ENCODE peak calls at places on chromosome 19, in four cellular contexts. X is H9, H is mesendoderm, R is IMR-90. G is an unnamed sample.

GRCh38 chr19:47094557-47095517 is 18.7 kb downstream of the ZC3H4 start:
- DNase-seq in X (no peak), H (no peak), R (no peak), G (no peak)

GRCh38 chr19:15246198-15246481 is 13.9 kb upstream of the EPHX3 start:
- DNase-seq in X (no peak), H (no peak), R (no peak), G (no peak)

GRCh38 chr19:387777-388176 is 21.2 kb downstream of the C2CD4C start:
- DNase-seq in X (no peak), H (no peak), R (no peak), G (no peak)

GRCh38 chr19:1068111-1069001 is 1.4 kb downstream of the ARHGAP45 start:
- DNase-seq in X (no peak), H (no peak), R (no peak), G (peak)

GRCh38 chr19:27679905-27680304 is 1533.0 kb downstream of the UQCRFS1 start:
- DNase-seq in X (peak), H (no peak), R (no peak), G (no peak)

GRCh38 chr19:16957151-16957662 is 68.4 kb downstream of the F2RL3 start:
- DNase-seq in X (no peak), H (no peak), R (no peak), G (peak)

GRCh38 chr19:30116530-30116929 is 174.5 kb downstream of the URI1 start:
- DNase-seq in X (no peak), H (no peak), R (no peak), G (no peak)

GRCh38 chr19:48991823-48992570 is 1.1 kb downstream of the GYS1 start:
- DNase-seq in X (peak), H (peak), R (peak), G (no peak)

GRCh38 chr19:6228523-6229215 is 51.1 kb downstream of the MLLT1 start:
- DNase-seq in X (no peak), H (no peak), R (no peak), G (no peak)

GRCh38 chr19:53432088-53432661 is 391 bp downstream of the ZNF761 start:
- DNase-seq in X (no peak), H (peak), R (peak), G (peak)

GRCh38 chr19:10888421-10888866 is 17.1 kb downstream of the CARM1 start:
- DNase-seq in X (peak), H (peak), R (no peak), G (no peak)

GRCh38 chr19:15285896-15286591 is 46.3 kb downstream of the BRD4 start:
- DNase-seq in X (no peak), H (no peak), R (no peak), G (no peak)

GRCh38 chr19:49790866-49791265 is 22.2 kb downstream of the FUZ start:
- DNase-seq in X (no peak), H (no peak), R (peak), G (no peak)

GRCh38 chr19:1239796-1240737 is 1.5 kb upstream of the ATP5F1D start:
- DNase-seq in X (peak), H (peak), R (peak), G (peak)

GRCh38 chr19:11735375-11735774 is 3.4 kb downstream of the ZNF823 start:
- DNase-seq in X (no peak), H (no peak), R (no peak), G (no peak)

GRCh38 chr19:28977826-28978225 is 235.1 kb downstream of the UQCRFS1 start:
- DNase-seq in X (no peak), H (peak), R (no peak), G (no peak)

GRCh38 chr19:29672933-29673336 is 7.7 kb downstream of the PLEKHF1 start:
- DNase-seq in X (no peak), H (no peak), R (no peak), G (no peak)

GRCh38 chr19:16660763-16661479 is at the start of gene TMEM38A:
- DNase-seq in X (peak), H (no peak), R (no peak), G (peak)

GRCh38 chr19:3515891-3516422 is 9.8 kb downstream of the FZR1 start:
- DNase-seq in X (no peak), H (no peak), R (peak), G (no peak)

GRCh38 chr19:1154731-1155351 is 19.2 kb downstream of the SBNO2 start:
- DNase-seq in X (no peak), H (no peak), R (peak), G (no peak)

GRCh38 chr19:36488816-36489138 is 584 bp downstream of the ZNF566 start:
- DNase-seq in X (no peak), H (no peak), R (no peak), G (no peak)

GRCh38 chr19:6767357-6768235 is at the start of gene SH2D3A:
- DNase-seq in X (peak), H (peak), R (peak), G (peak)

GRCh38 chr19:23822735-23823134 is 64.0 kb upstream of the ZNF681 start:
- DNase-seq in X (no peak), H (peak), R (no peak), G (no peak)

GRCh38 chr19:41431426-41432386 is 4.5 kb upstream of the B3GNT8 start:
- DNase-seq in X (no peak), H (peak), R (peak), G (no peak)

GRCh38 chr19:40702337-40703012 is 12.0 kb upstream of the NUMBL start:
- DNase-seq in X (peak), H (peak), R (no peak), G (no peak)

GRCh38 chr19:41537789-41538188 is 38.2 kb upstream of the CEACAM21 start:
- DNase-seq in X (no peak), H (peak), R (peak), G (no peak)

GRCh38 chr19:35223856-35224505 is 4.6 kb downstream of the FAM187B start:
- DNase-seq in X (no peak), H (no peak), R (no peak), G (no peak)

GRCh38 chr19:41987141-41987860 is 6.7 kb downstream of the ATP1A3 start:
- DNase-seq in X (no peak), H (no peak), R (no peak), G (no peak)

GRCh38 chr19:46898731-46899130 is 37.9 kb downstream of the ARHGAP35 start:
- DNase-seq in X (no peak), H (no peak), R (peak), G (no peak)

GRCh38 chr19:46687438-46688145 is 26.6 kb upstream of the DACT3 start:
- DNase-seq in X (no peak), H (no peak), R (no peak), G (no peak)

DNA sequence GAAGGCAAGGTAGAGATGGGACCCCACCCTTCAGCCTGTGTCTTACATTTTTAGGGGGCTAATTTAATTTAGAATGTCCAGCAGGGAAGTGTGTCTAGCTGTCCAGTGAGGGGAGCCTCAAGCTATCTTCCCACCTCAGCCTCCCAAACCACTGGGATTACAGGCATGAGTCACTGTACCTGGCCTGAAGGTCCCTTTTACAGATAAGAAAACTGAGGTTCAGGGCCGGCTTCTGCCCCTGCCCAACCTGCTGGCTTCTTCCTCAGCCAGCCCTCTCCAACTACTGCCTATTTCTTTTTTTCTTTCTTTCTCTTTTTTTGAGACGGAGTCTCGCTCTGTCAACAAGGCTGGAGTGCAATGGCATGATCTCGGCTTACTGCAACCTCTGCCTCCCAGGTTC is 19.4 kb upstream of the HOMER3 start:
- DNase-seq in X (no peak), H (no peak), R (no peak), G (no peak)
- H3K56ac ChIP-seq in X (no peak), H (no peak), R (no peak), G (no peak)

DNA sequence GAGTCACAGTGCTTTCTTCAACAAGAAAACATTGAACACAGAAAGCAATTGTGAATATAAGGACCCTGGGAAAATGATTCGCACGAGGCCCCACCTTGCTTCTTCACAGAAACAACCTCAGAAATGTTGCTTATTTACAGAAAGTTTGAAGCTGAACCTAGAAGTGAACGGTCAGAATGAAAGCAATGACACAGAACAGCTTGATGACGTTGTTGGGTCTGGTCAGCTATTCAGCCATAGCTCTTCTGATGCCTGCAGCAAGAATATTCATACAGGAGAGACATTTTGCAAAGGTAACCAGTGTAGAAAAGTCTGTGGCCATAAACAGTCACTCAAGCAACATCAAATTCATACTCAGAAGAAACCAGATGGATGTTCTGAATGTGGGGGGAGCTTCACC is 15.7 kb downstream of the ZNF175 start:
- DNase-seq in X (no peak), H (no peak), R (no peak), G (no peak)
- H3K56ac ChIP-seq in X (no peak), H (no peak), R (no peak), G (no peak)

GRCh38 chr19:34171539-34171876 is 796 bp upstream of the LSM14A start:
- DNase-seq in X (no peak), H (no peak), R (peak), G (no peak)

GRCh38 chr19:34176581-34176980 is 4.3 kb downstream of the LSM14A start:
- DNase-seq in X (no peak), H (no peak), R (no peak), G (no peak)

GRCh38 chr19:34173145-34173956 is 1.0 kb downstream of the LSM14A start:
- DNase-seq in X (peak), H (peak), R (peak), G (peak)

GRCh38 chr19:34171877-34172660 is at the start of gene LSM14A:
- DNase-seq in X (peak), H (peak), R (peak), G (peak)

DNA sequence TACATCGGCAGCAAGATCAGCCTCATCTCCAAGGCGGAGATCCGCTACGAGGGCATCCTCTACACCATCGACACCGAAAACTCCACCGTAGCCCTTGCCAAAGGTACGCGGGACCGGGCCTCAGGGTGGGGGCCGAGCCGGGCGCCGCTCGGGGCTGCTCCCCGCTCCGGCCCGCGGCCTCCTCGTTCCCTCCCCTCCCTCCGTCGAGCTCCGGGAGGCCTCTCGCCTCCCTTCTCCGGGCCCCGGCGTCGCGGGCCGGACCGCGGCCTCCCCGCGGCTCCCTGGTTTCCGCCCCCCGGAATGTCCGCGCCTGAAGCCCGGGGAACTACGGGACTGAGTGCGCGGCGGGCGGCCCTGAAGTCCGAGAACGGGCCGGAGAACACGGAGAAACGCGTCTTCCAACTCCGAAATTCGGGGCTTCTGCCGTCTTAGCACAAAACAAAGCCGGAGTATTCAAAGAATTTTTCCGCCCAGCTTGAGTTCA is 399 bp downstream of the LSM14A start:
- DNase-seq in X (no peak), H (no peak), R (no peak), G (peak)
- H3K56ac ChIP-seq in X (peak), H (peak), R (peak), G (peak)

DNA sequence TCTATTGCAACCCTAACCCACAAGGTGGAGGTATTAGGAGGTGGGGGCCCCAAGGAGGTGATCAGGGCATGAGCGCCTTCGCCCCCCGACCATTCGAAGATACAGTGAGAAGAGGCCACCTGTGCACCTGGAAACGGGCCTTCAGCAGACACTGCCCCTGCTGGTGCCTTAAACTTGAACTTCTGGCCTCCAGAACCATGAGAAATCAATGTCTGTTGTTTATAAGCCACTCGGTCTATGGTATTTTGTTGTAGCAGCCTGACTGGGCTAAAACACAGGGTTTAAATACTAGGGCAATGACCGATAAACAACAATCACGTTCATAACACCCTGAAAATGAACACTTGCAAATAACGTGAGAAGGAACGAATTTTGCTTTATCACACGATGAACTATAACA is 85.2 kb upstream of the USP29 start:
- DNase-seq in X (no peak), H (no peak), R (no peak), G (no peak)
- H3K56ac ChIP-seq in X (no peak), H (no peak), R (no peak), G (no peak)

GRCh38 chr19:18519962-18520847 is 1.7 kb downstream of the ELL start:
- DNase-seq in X (peak), H (peak), R (peak), G (peak)

GRCh38 chr19:18517606-18518005 is 4.3 kb downstream of the ELL start:
- DNase-seq in X (no peak), H (no peak), R (no peak), G (no peak)

GRCh38 chr19:18520848-18521691 is 800 bp downstream of the ELL start:
- DNase-seq in X (peak), H (peak), R (no peak), G (peak)

GRCh38 chr19:18515959-18516358 is 5.9 kb downstream of the ELL start:
- DNase-seq in X (no peak), H (no peak), R (no peak), G (no peak)

DNA sequence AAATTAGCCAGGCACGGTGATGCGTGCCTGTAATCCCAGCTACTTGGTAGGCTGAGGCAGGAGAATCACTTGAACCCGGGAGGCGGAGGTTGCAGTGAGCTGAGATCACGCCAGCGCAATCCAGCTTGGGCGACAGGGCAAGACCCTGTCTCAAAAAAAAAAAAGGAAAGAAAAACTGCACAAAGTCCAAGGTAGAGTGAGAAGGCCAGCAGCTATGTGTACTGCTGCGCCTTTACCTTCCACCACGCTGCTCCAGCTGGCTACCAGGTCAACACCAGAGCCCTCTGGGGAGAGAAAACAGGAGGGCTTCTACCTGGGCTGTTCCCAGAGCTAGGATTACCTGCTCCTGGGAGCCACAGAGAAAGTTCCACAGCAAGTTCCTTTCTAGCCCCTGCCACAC is 3.2 kb downstream of the ELL start:
- DNase-seq in X (no peak), H (no peak), R (no peak), G (no peak)
- H3K56ac ChIP-seq in X (no peak), H (no peak), R (no peak), G (no peak)

DNA sequence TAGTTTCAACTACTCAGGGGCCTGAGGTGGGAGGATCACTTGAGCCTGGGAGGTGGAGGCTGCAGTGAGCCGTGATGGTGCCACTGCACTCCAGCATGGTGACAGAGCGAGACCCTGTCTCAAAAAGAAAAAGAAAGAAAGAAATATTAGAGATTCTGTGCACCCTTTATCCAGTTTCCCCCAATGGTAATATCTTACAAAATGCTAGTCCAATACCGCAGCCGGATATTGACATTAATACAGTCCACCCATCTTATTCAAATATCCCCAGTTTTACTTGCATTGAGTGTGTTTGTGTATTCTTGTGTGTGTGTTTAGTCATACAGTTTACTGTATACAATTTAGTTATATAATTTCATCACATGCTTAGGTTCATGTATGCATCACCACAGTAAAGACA is 8.6 kb upstream of the IFNL4 start:
- DNase-seq in X (no peak), H (no peak), R (no peak), G (no peak)
- H3K56ac ChIP-seq in X (no peak), H (no peak), R (no peak), G (no peak)

G was measured in H1.